ENCODE peak calls at places on chromosome 6, in five cellular contexts. One of them, this sample, is unnamed.

GRCh38 chr6:130955755-130956154 is 107.3 kb downstream of the EPB41L2 start:
- DNase-seq in nephron progenitor cell: no peak
- DNase-seq in mesenteric fat pad: no peak
- DNase-seq in nucleus accumbens: no peak
- DNase-seq in dorsolateral prefrontal cortex: no peak
- DNase-seq in this sample: no peak

GRCh38 chr6:17027441-17027840 is 74.4 kb upstream of the STMND1 start:
- DNase-seq in dorsolateral prefrontal cortex: no peak
- DNase-seq in mesenteric fat pad: no peak
- DNase-seq in nephron progenitor cell: no peak
- DNase-seq in nucleus accumbens: no peak
- DNase-seq in this sample: no peak

GRCh38 chr6:152472325-152472724 is 164.8 kb downstream of the SYNE1 start:
- DNase-seq in nucleus accumbens: no peak
- DNase-seq in nephron progenitor cell: no peak
- DNase-seq in dorsolateral prefrontal cortex: no peak
- DNase-seq in mesenteric fat pad: no peak
- DNase-seq in this sample: peak

GRCh38 chr6:15907914-15908518 is 220.9 kb upstream of the MYLIP start:
- DNase-seq in nucleus accumbens: no peak
- DNase-seq in mesenteric fat pad: no peak
- DNase-seq in nephron progenitor cell: no peak
- DNase-seq in dorsolateral prefrontal cortex: no peak
- DNase-seq in this sample: no peak

GRCh38 chr6:133017581-133017980 is 203.2 kb downstream of the RPS12 start:
- DNase-seq in nephron progenitor cell: no peak
- DNase-seq in dorsolateral prefrontal cortex: no peak
- DNase-seq in nucleus accumbens: no peak
- DNase-seq in mesenteric fat pad: no peak
- DNase-seq in this sample: no peak

GRCh38 chr6:33600761-33601160 is 20.4 kb upstream of the ITPR3 start:
- DNase-seq in dorsolateral prefrontal cortex: no peak
- DNase-seq in mesenteric fat pad: no peak
- DNase-seq in nephron progenitor cell: no peak
- DNase-seq in nucleus accumbens: no peak
- DNase-seq in this sample: no peak

GRCh38 chr6:41278699-41279405 is 7.6 kb downstream of the TREM1 start:
- DNase-seq in nucleus accumbens: no peak
- DNase-seq in nephron progenitor cell: peak
- DNase-seq in dorsolateral prefrontal cortex: no peak
- DNase-seq in mesenteric fat pad: no peak
- DNase-seq in this sample: no peak

GRCh38 chr6:116666869-116667268 is 1.7 kb downstream of the ZUP1 start:
- DNase-seq in mesenteric fat pad: no peak
- DNase-seq in nephron progenitor cell: no peak
- DNase-seq in nucleus accumbens: no peak
- DNase-seq in dorsolateral prefrontal cortex: no peak
- DNase-seq in this sample: no peak

GRCh38 chr6:4543596-4543995 is 232.6 kb upstream of the CDYL start:
- DNase-seq in nucleus accumbens: no peak
- DNase-seq in nephron progenitor cell: no peak
- DNase-seq in mesenteric fat pad: no peak
- DNase-seq in dorsolateral prefrontal cortex: no peak
- DNase-seq in this sample: no peak

GRCh38 chr6:137233561-137234504 is 14.6 kb upstream of the IFNGR1 start:
- DNase-seq in nephron progenitor cell: no peak
- DNase-seq in dorsolateral prefrontal cortex: no peak
- DNase-seq in nucleus accumbens: no peak
- DNase-seq in mesenteric fat pad: no peak
- DNase-seq in this sample: no peak

GRCh38 chr6:32198866-32199265 is 6.4 kb upstream of the GPSM3 start:
- DNase-seq in nephron progenitor cell: no peak
- DNase-seq in mesenteric fat pad: no peak
- DNase-seq in dorsolateral prefrontal cortex: no peak
- DNase-seq in nucleus accumbens: no peak
- DNase-seq in this sample: no peak

GRCh38 chr6:12504325-12504966 is 212.1 kb upstream of the PHACTR1 start:
- DNase-seq in nucleus accumbens: no peak
- DNase-seq in nephron progenitor cell: no peak
- DNase-seq in dorsolateral prefrontal cortex: no peak
- DNase-seq in mesenteric fat pad: no peak
- DNase-seq in this sample: no peak

GRCh38 chr6:46816626-46817025 is 23.4 kb downstream of the MEP1A start:
- DNase-seq in dorsolateral prefrontal cortex: no peak
- DNase-seq in mesenteric fat pad: no peak
- DNase-seq in nephron progenitor cell: no peak
- DNase-seq in nucleus accumbens: no peak
- DNase-seq in this sample: no peak

GRCh38 chr6:163667372-163668060 is 253.0 kb downstream of the QKI start:
- DNase-seq in nucleus accumbens: peak
- DNase-seq in nephron progenitor cell: no peak
- DNase-seq in dorsolateral prefrontal cortex: no peak
- DNase-seq in mesenteric fat pad: no peak
- DNase-seq in this sample: peak

GRCh38 chr6:160048471-160048870 is 73.1 kb upstream of the SLC22A1 start:
- DNase-seq in mesenteric fat pad: no peak
- DNase-seq in nephron progenitor cell: no peak
- DNase-seq in nucleus accumbens: peak
- DNase-seq in dorsolateral prefrontal cortex: no peak
- DNase-seq in this sample: peak

GRCh38 chr6:107690864-107691661 is 133.1 kb downstream of the SCML4 start:
- DNase-seq in nucleus accumbens: no peak
- DNase-seq in mesenteric fat pad: no peak
- DNase-seq in dorsolateral prefrontal cortex: no peak
- DNase-seq in nephron progenitor cell: peak
- DNase-seq in this sample: no peak

GRCh38 chr6:32965901-32966300 is 2.5 kb upstream of the BRD2 start:
- DNase-seq in dorsolateral prefrontal cortex: no peak
- DNase-seq in nucleus accumbens: no peak
- DNase-seq in nephron progenitor cell: no peak
- DNase-seq in mesenteric fat pad: no peak
- DNase-seq in this sample: no peak

GRCh38 chr6:54846243-54846856 is at the start of gene FAM83B:
- DNase-seq in nephron progenitor cell: peak
- DNase-seq in mesenteric fat pad: no peak
- DNase-seq in dorsolateral prefrontal cortex: no peak
- DNase-seq in nucleus accumbens: no peak
- DNase-seq in this sample: peak

GRCh38 chr6:36676142-36677058 is 2.1 kb upstream of the CDKN1A start:
- DNase-seq in mesenteric fat pad: peak
- DNase-seq in dorsolateral prefrontal cortex: no peak
- DNase-seq in nucleus accumbens: no peak
- DNase-seq in nephron progenitor cell: no peak
- DNase-seq in this sample: no peak

GRCh38 chr6:69022991-69023390 is 387.9 kb downstream of the ADGRB3 start:
- DNase-seq in mesenteric fat pad: no peak
- DNase-seq in nephron progenitor cell: no peak
- DNase-seq in nucleus accumbens: no peak
- DNase-seq in dorsolateral prefrontal cortex: no peak
- DNase-seq in this sample: no peak

GRCh38 chr6:33981421-33981820 is 164.5 kb downstream of the GRM4 start:
- DNase-seq in nucleus accumbens: no peak
- DNase-seq in dorsolateral prefrontal cortex: no peak
- DNase-seq in mesenteric fat pad: peak
- DNase-seq in nephron progenitor cell: no peak
- DNase-seq in this sample: no peak

GRCh38 chr6:9875605-9876353 is 539.1 kb downstream of the TFAP2A start:
- DNase-seq in dorsolateral prefrontal cortex: no peak
- DNase-seq in nephron progenitor cell: no peak
- DNase-seq in mesenteric fat pad: no peak
- DNase-seq in nucleus accumbens: no peak
- DNase-seq in this sample: no peak

GRCh38 chr6:20117474-20117873 is 94.8 kb downstream of the MBOAT1 start:
- DNase-seq in nucleus accumbens: no peak
- DNase-seq in nephron progenitor cell: no peak
- DNase-seq in dorsolateral prefrontal cortex: no peak
- DNase-seq in mesenteric fat pad: no peak
- DNase-seq in this sample: no peak

GRCh38 chr6:39801456-39802251 is 9.5 kb downstream of the DAAM2 start:
- DNase-seq in nephron progenitor cell: no peak
- DNase-seq in nucleus accumbens: peak
- DNase-seq in mesenteric fat pad: peak
- DNase-seq in dorsolateral prefrontal cortex: no peak
- DNase-seq in this sample: no peak

GRCh38 chr6:22892452-22892851 is 323.1 kb downstream of the HDGFL1 start:
- DNase-seq in mesenteric fat pad: no peak
- DNase-seq in dorsolateral prefrontal cortex: no peak
- DNase-seq in nephron progenitor cell: no peak
- DNase-seq in nucleus accumbens: no peak
- DNase-seq in this sample: no peak

GRCh38 chr6:75932067-75932466 is 140.4 kb downstream of the IMPG1 start:
- DNase-seq in nephron progenitor cell: peak
- DNase-seq in nucleus accumbens: peak
- DNase-seq in dorsolateral prefrontal cortex: no peak
- DNase-seq in mesenteric fat pad: no peak
- DNase-seq in this sample: peak

GRCh38 chr6:121668259-121668658 is 232.8 kb downstream of the GJA1 start:
- DNase-seq in mesenteric fat pad: no peak
- DNase-seq in dorsolateral prefrontal cortex: no peak
- DNase-seq in nephron progenitor cell: no peak
- DNase-seq in nucleus accumbens: no peak
- DNase-seq in this sample: no peak

GRCh38 chr6:44470746-44471145 is 83.2 kb downstream of the CDC5L start:
- DNase-seq in nephron progenitor cell: no peak
- DNase-seq in dorsolateral prefrontal cortex: no peak
- DNase-seq in mesenteric fat pad: no peak
- DNase-seq in nucleus accumbens: no peak
- DNase-seq in this sample: no peak

GRCh38 chr6:95866732-95867131 is 149.0 kb upstream of the FUT9 start:
- DNase-seq in nucleus accumbens: no peak
- DNase-seq in mesenteric fat pad: no peak
- DNase-seq in nephron progenitor cell: no peak
- DNase-seq in dorsolateral prefrontal cortex: no peak
- DNase-seq in this sample: peak

GRCh38 chr6:80641591-80641990 is 535.1 kb downstream of the BCKDHB start:
- DNase-seq in nephron progenitor cell: no peak
- DNase-seq in nucleus accumbens: no peak
- DNase-seq in dorsolateral prefrontal cortex: no peak
- DNase-seq in mesenteric fat pad: no peak
- DNase-seq in this sample: no peak

GRCh38 chr6:22149501-22150490 is 147.0 kb downstream of the PRL start:
- DNase-seq in nucleus accumbens: peak
- DNase-seq in dorsolateral prefrontal cortex: no peak
- DNase-seq in mesenteric fat pad: no peak
- DNase-seq in nephron progenitor cell: peak
- DNase-seq in this sample: peak

GRCh38 chr6:119337252-119337651 is 12.3 kb downstream of the MAN1A1 start:
- DNase-seq in mesenteric fat pad: no peak
- DNase-seq in nephron progenitor cell: no peak
- DNase-seq in nucleus accumbens: no peak
- DNase-seq in dorsolateral prefrontal cortex: no peak
- DNase-seq in this sample: no peak

GRCh38 chr6:170137911-170138910 is 152.7 kb downstream of the DLL1 start:
- DNase-seq in mesenteric fat pad: peak
- DNase-seq in nucleus accumbens: no peak
- DNase-seq in dorsolateral prefrontal cortex: peak
- DNase-seq in nephron progenitor cell: no peak
- DNase-seq in this sample: no peak

GRCh38 chr6:113449051-113449450 is 408.1 kb upstream of the MARCKS start:
- DNase-seq in nephron progenitor cell: no peak
- DNase-seq in nucleus accumbens: no peak
- DNase-seq in dorsolateral prefrontal cortex: no peak
- DNase-seq in mesenteric fat pad: no peak
- DNase-seq in this sample: no peak

This sample was measured in head of caudate nucleus.